ENCODE peak calls at places on chromosomes 1 and 21, in nine cellular contexts. One of them, this sample, is unnamed.

GRCh38 chr1:23545851-23546250 is 13.4 kb downstream of the ID3 start:
- DNase-seq in cardiac muscle cell: no peak
- DNase-seq in HL-60: no peak
- DNase-seq in AG10803: no peak
- DNase-seq in stomach: no peak
- DNase-seq in neural progenitor cell: no peak
- DNase-seq in adrenal gland: no peak
- DNase-seq in GM23338: no peak
- DNase-seq in tibial artery: no peak
- DNase-seq in this sample: no peak

GRCh38 chr21:38807481-38807880 is 1.8 kb downstream of the ETS2 start:
- DNase-seq in cardiac muscle cell: no peak
- DNase-seq in HL-60: no peak
- DNase-seq in AG10803: no peak
- DNase-seq in stomach: no peak
- DNase-seq in neural progenitor cell: peak
- DNase-seq in adrenal gland: no peak
- DNase-seq in GM23338: no peak
- DNase-seq in tibial artery: no peak
- DNase-seq in this sample: no peak

GRCh38 chr1:220797553-220797952 is 10.8 kb downstream of the MTARC1 start:
- DNase-seq in cardiac muscle cell: no peak
- DNase-seq in HL-60: no peak
- DNase-seq in AG10803: no peak
- DNase-seq in stomach: no peak
- DNase-seq in neural progenitor cell: no peak
- DNase-seq in adrenal gland: no peak
- DNase-seq in GM23338: no peak
- DNase-seq in tibial artery: no peak
- DNase-seq in this sample: no peak

GRCh38 chr1:9413877-9414213 is 121.2 kb downstream of the SPSB1 start:
- DNase-seq in cardiac muscle cell: no peak
- DNase-seq in HL-60: no peak
- DNase-seq in AG10803: no peak
- DNase-seq in stomach: no peak
- DNase-seq in neural progenitor cell: no peak
- DNase-seq in adrenal gland: no peak
- DNase-seq in GM23338: no peak
- DNase-seq in tibial artery: no peak
- DNase-seq in this sample: no peak

GRCh38 chr1:226714148-226714547 is 24.9 kb downstream of the ITPKB start:
- DNase-seq in cardiac muscle cell: no peak
- DNase-seq in HL-60: no peak
- DNase-seq in AG10803: no peak
- DNase-seq in stomach: no peak
- DNase-seq in neural progenitor cell: no peak
- DNase-seq in adrenal gland: no peak
- DNase-seq in GM23338: no peak
- DNase-seq in tibial artery: no peak
- DNase-seq in this sample: no peak

GRCh38 chr1:36475910-36476604 is 6.7 kb downstream of the CSF3R start:
- DNase-seq in cardiac muscle cell: no peak
- DNase-seq in HL-60: no peak
- DNase-seq in AG10803: no peak
- DNase-seq in stomach: no peak
- DNase-seq in neural progenitor cell: no peak
- DNase-seq in adrenal gland: no peak
- DNase-seq in GM23338: no peak
- DNase-seq in tibial artery: no peak
- DNase-seq in this sample: no peak

GRCh38 chr1:70140343-70140742 is 65.0 kb downstream of the LRRC40 start:
- DNase-seq in cardiac muscle cell: peak
- DNase-seq in HL-60: no peak
- DNase-seq in AG10803: peak
- DNase-seq in stomach: no peak
- DNase-seq in neural progenitor cell: no peak
- DNase-seq in adrenal gland: peak
- DNase-seq in GM23338: no peak
- DNase-seq in tibial artery: no peak
- DNase-seq in this sample: no peak

GRCh38 chr1:34163792-34164509 is 1.1 kb downstream of the CSMD2 start:
- DNase-seq in cardiac muscle cell: peak
- DNase-seq in HL-60: no peak
- DNase-seq in AG10803: peak
- DNase-seq in stomach: no peak
- DNase-seq in neural progenitor cell: peak
- DNase-seq in adrenal gland: peak
- DNase-seq in GM23338: peak
- DNase-seq in tibial artery: no peak
- DNase-seq in this sample: no peak

GRCh38 chr1:54794401-54795099 is 6.6 kb downstream of the TTC22 start:
- DNase-seq in cardiac muscle cell: no peak
- DNase-seq in HL-60: no peak
- DNase-seq in AG10803: no peak
- DNase-seq in stomach: peak
- DNase-seq in neural progenitor cell: no peak
- DNase-seq in adrenal gland: no peak
- DNase-seq in GM23338: no peak
- DNase-seq in tibial artery: no peak
- DNase-seq in this sample: no peak

GRCh38 chr1:89779541-89779940 is 41.3 kb upstream of the LRRC8D start:
- DNase-seq in cardiac muscle cell: no peak
- DNase-seq in HL-60: no peak
- DNase-seq in AG10803: no peak
- DNase-seq in stomach: no peak
- DNase-seq in neural progenitor cell: no peak
- DNase-seq in adrenal gland: no peak
- DNase-seq in GM23338: no peak
- DNase-seq in tibial artery: no peak
- DNase-seq in this sample: no peak

GRCh38 chr1:24913274-24913604 is 16.8 kb downstream of the RUNX3 start:
- DNase-seq in cardiac muscle cell: no peak
- DNase-seq in HL-60: no peak
- DNase-seq in AG10803: no peak
- DNase-seq in stomach: no peak
- DNase-seq in neural progenitor cell: no peak
- DNase-seq in adrenal gland: no peak
- DNase-seq in GM23338: no peak
- DNase-seq in tibial artery: no peak
- DNase-seq in this sample: no peak

GRCh38 chr21:45210461-45210983 is 77.2 kb downstream of the POFUT2 start:
- DNase-seq in cardiac muscle cell: no peak
- DNase-seq in HL-60: no peak
- DNase-seq in AG10803: no peak
- DNase-seq in stomach: no peak
- DNase-seq in neural progenitor cell: no peak
- DNase-seq in adrenal gland: no peak
- DNase-seq in GM23338: no peak
- DNase-seq in tibial artery: no peak
- DNase-seq in this sample: no peak

GRCh38 chr1:207316622-207317510 is 4.6 kb upstream of the CD55 start:
- DNase-seq in cardiac muscle cell: peak
- DNase-seq in HL-60: peak
- DNase-seq in AG10803: peak
- DNase-seq in stomach: peak
- DNase-seq in neural progenitor cell: no peak
- DNase-seq in adrenal gland: no peak
- DNase-seq in GM23338: peak
- DNase-seq in tibial artery: peak
- DNase-seq in this sample: no peak

GRCh38 chr1:178716111-178716510 is 8.9 kb upstream of the RALGPS2 start:
- DNase-seq in cardiac muscle cell: peak
- DNase-seq in HL-60: no peak
- DNase-seq in AG10803: peak
- DNase-seq in stomach: no peak
- DNase-seq in neural progenitor cell: no peak
- DNase-seq in adrenal gland: no peak
- DNase-seq in GM23338: no peak
- DNase-seq in tibial artery: no peak
- DNase-seq in this sample: no peak

GRCh38 chr1:1421147-1421906 is at the start of gene ANKRD65:
- DNase-seq in cardiac muscle cell: no peak
- DNase-seq in HL-60: no peak
- DNase-seq in AG10803: no peak
- DNase-seq in stomach: no peak
- DNase-seq in neural progenitor cell: peak
- DNase-seq in adrenal gland: no peak
- DNase-seq in GM23338: no peak
- DNase-seq in tibial artery: no peak
- DNase-seq in this sample: no peak
- H3K4me3 ChIP-seq in cardiac muscle cell: no peak
- H3K4me3 ChIP-seq in HL-60: no peak
- H3K4me3 ChIP-seq in AG10803: no peak
- H3K4me3 ChIP-seq in stomach: peak
- H3K4me3 ChIP-seq in neural progenitor cell: no peak
- H3K4me3 ChIP-seq in adrenal gland: no peak
- H3K4me3 ChIP-seq in GM23338: no peak
- H3K4me3 ChIP-seq in tibial artery: peak
- H3K4me3 ChIP-seq in this sample: peak

DNA sequence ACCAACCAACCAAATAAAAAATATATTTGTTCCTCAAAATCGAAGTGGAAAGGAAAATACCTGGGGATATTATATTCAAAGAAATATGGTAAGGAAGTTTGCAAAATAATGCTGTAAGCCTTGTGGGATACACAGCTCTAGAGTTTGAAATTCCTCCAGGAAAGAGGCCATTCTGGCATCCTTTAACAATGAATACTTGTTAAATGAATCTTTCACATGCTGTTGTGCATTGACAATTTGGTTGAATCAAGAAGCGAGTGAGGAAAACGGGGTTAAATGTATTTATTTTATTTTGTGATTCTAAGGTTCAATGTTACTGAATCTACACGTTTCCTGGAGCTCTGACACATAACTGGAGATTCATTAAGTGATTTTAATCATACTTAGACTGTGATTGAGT is 30.5 kb upstream of the NTNG1 start:
- DNase-seq in cardiac muscle cell: no peak
- DNase-seq in HL-60: no peak
- DNase-seq in AG10803: peak
- DNase-seq in stomach: no peak
- DNase-seq in neural progenitor cell: no peak
- DNase-seq in adrenal gland: no peak
- DNase-seq in GM23338: peak
- DNase-seq in tibial artery: no peak
- DNase-seq in this sample: no peak
- H3K4me3 ChIP-seq in cardiac muscle cell: no peak
- H3K4me3 ChIP-seq in HL-60: no peak
- H3K4me3 ChIP-seq in AG10803: no peak
- H3K4me3 ChIP-seq in stomach: no peak
- H3K4me3 ChIP-seq in neural progenitor cell: no peak
- H3K4me3 ChIP-seq in adrenal gland: no peak
- H3K4me3 ChIP-seq in GM23338: no peak
- H3K4me3 ChIP-seq in tibial artery: no peak
- H3K4me3 ChIP-seq in this sample: no peak

DNA sequence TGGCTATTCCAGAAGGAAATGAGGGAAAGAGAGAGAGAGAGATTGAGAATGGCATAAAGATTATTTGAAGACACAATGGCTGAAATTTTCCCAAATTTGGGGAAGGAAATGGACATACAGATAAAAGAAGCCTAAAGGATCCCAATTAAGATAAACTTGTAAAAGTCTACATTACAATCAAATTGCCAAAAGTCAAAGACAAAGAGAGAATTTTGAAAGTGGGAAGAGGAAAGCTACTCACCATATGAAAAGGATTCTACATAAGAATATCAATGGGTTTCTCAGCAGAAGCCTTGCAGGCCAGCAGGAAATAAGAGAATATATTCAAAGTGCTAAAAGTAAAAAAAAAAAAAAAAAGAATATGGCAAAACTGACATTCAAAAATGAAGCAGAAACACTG is 233.0 kb upstream of the NFIA start:
- DNase-seq in cardiac muscle cell: no peak
- DNase-seq in HL-60: no peak
- DNase-seq in AG10803: no peak
- DNase-seq in stomach: no peak
- DNase-seq in neural progenitor cell: no peak
- DNase-seq in adrenal gland: no peak
- DNase-seq in GM23338: peak
- DNase-seq in tibial artery: no peak
- DNase-seq in this sample: no peak
- H3K4me3 ChIP-seq in cardiac muscle cell: no peak
- H3K4me3 ChIP-seq in HL-60: no peak
- H3K4me3 ChIP-seq in AG10803: no peak
- H3K4me3 ChIP-seq in stomach: no peak
- H3K4me3 ChIP-seq in neural progenitor cell: no peak
- H3K4me3 ChIP-seq in adrenal gland: no peak
- H3K4me3 ChIP-seq in GM23338: peak
- H3K4me3 ChIP-seq in tibial artery: no peak
- H3K4me3 ChIP-seq in this sample: no peak

DNA sequence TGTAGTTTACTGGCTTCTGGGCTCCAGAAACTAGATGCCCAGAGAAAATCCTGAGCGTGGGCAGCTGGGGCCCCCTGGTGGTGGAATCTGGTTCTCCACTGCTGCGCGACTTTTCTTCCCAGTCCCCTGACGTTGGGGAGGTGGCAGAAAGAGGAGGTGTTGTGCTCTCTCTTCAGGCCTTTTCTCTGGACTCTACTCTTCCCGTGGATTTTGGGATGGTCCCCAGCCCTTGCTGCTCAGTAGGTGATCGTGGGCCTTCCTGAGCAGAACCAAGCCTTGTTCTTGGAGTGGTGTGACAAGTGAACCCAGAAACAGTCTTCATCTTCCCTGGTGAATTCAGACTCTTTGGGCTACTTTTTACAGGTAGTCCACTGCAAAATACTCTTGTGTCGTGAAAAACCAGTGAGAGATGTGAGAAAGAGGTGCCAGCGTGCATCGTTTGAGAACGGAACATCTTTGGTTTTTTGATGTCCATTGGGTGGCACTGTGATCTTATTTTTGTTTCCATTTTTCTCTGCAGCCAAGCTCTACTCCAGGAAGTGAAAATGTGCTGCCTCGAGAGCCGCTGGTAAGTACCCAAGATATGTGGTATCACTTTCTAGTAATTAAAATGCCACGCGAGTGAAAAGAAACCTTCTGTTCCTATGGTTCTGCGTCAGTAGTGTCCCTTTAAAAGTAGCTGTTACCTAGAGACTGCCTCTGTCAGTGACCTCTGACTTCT is 20.2 kb downstream of the PEX14 start:
- DNase-seq in cardiac muscle cell: peak
- DNase-seq in HL-60: peak
- DNase-seq in AG10803: peak
- DNase-seq in stomach: peak
- DNase-seq in neural progenitor cell: peak
- DNase-seq in adrenal gland: peak
- DNase-seq in GM23338: peak
- DNase-seq in tibial artery: peak
- DNase-seq in this sample: peak
- H3K4me3 ChIP-seq in cardiac muscle cell: no peak
- H3K4me3 ChIP-seq in HL-60: no peak
- H3K4me3 ChIP-seq in AG10803: peak
- H3K4me3 ChIP-seq in stomach: peak
- H3K4me3 ChIP-seq in neural progenitor cell: no peak
- H3K4me3 ChIP-seq in adrenal gland: no peak
- H3K4me3 ChIP-seq in GM23338: no peak
- H3K4me3 ChIP-seq in tibial artery: no peak
- H3K4me3 ChIP-seq in this sample: peak

DNA sequence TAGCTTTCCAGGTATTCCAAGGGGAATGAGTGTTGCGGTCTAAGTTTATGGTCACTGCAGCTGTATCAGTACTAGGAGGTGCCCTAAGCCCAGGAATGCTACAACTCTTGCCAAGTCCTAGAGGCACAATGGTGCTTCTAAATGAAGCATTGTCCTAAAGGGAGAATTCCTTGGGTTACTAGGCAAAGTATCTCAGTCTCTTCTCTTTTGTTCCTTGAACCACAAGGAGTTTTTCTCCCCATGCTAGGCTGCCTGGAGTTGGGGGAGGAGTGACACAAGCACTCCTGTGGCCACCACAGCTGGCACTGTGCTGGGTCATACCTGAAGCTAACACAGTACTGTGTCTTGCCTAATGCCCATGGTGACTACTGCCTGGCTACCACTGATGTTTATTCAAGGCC is 50.7 kb downstream of the KMO start:
- DNase-seq in cardiac muscle cell: no peak
- DNase-seq in HL-60: no peak
- DNase-seq in AG10803: no peak
- DNase-seq in stomach: no peak
- DNase-seq in neural progenitor cell: no peak
- DNase-seq in adrenal gland: no peak
- DNase-seq in GM23338: peak
- DNase-seq in tibial artery: no peak
- DNase-seq in this sample: no peak
- H3K4me3 ChIP-seq in cardiac muscle cell: no peak
- H3K4me3 ChIP-seq in HL-60: no peak
- H3K4me3 ChIP-seq in AG10803: no peak
- H3K4me3 ChIP-seq in stomach: no peak
- H3K4me3 ChIP-seq in neural progenitor cell: no peak
- H3K4me3 ChIP-seq in adrenal gland: no peak
- H3K4me3 ChIP-seq in GM23338: no peak
- H3K4me3 ChIP-seq in tibial artery: no peak
- H3K4me3 ChIP-seq in this sample: no peak